ENCODE peak calls at places on chromosomes 11 and 22, in seven cellular contexts. O is substantia nigra; I is stimulated activated naive CD8-positive, alpha-beta T cell treated with anti-CD3 and anti-CD28 coated beads, Interleukin-15, Interleukin-2, amounts not matched to agents 100 U/mL and 50 U/mL, for 24 hours; J is kidney tubule cell; Y is RWPE1; B is anterior cingulate cortex; L is brain microvascular endothelial cell. K is an unnamed sample.

GRCh38 chr11:8694137-8694536 is 11.5 kb downstream of the RPL27A start:
- DNase-seq in O (no peak), I (no peak), J (no peak), Y (no peak), B (no peak), L (no peak), K (no peak)

GRCh38 chr11:117378966-117379865 is 51.6 kb downstream of the CEP164 start:
- DNase-seq in O (no peak), I (no peak), J (no peak), Y (no peak), B (no peak), L (no peak), K (no peak)

GRCh38 chr11:36469063-36469462 is 41.0 kb downstream of the TRAF6 start:
- DNase-seq in O (no peak), I (peak), J (peak), Y (no peak), B (no peak), L (peak), K (peak)

GRCh38 chr22:32545801-32546200 is 71.2 kb downstream of the FBXO7 start:
- DNase-seq in O (no peak), I (no peak), J (no peak), Y (no peak), B (no peak), L (peak), K (no peak)

GRCh38 chr11:102139081-102139498 is 28.8 kb downstream of the YAP1 start:
- DNase-seq in O (no peak), I (no peak), J (peak), Y (peak), B (no peak), L (peak), K (no peak)

GRCh38 chr22:22125579-22126468 is 118.8 kb upstream of the VPREB1 start:
- DNase-seq in O (no peak), I (no peak), J (no peak), Y (no peak), B (no peak), L (no peak), K (no peak)

GRCh38 chr11:118012083-118012669 is 26.0 kb downstream of the IL10RA start:
- DNase-seq in O (no peak), I (no peak), J (peak), Y (peak), B (no peak), L (no peak), K (peak)

GRCh38 chr11:62613275-62613864 is 313 bp downstream of the ROM1 start:
- DNase-seq in O (peak), I (no peak), J (no peak), Y (no peak), B (peak), L (no peak), K (no peak)

GRCh38 chr11:120055646-120056045 is 82.3 kb downstream of the TRIM29 start:
- DNase-seq in O (no peak), I (no peak), J (no peak), Y (peak), B (no peak), L (no peak), K (no peak)

GRCh38 chr11:116207349-116207748 is 565.4 kb downstream of the BUD13 start:
- DNase-seq in O (no peak), I (no peak), J (no peak), Y (no peak), B (no peak), L (no peak), K (no peak)

GRCh38 chr11:126628790-126629621 is 273.5 kb downstream of the ST3GAL4 start:
- DNase-seq in O (peak), I (no peak), J (no peak), Y (no peak), B (peak), L (no peak), K (no peak)

GRCh38 chr22:37797874-37798500 is 9.7 kb upstream of the GCAT start:
- DNase-seq in O (no peak), I (no peak), J (no peak), Y (no peak), B (no peak), L (no peak), K (no peak)

GRCh38 chr11:133081730-133082452 is 450.4 kb downstream of the OPCML start:
- DNase-seq in O (no peak), I (no peak), J (no peak), Y (no peak), B (no peak), L (no peak), K (peak)